ENCODE peak calls at places on chromosomes 5 and 9, in six cellular contexts. One of them, this sample, is unnamed.
A peak's percentile ranks its signal among the peaks of the same experiment; 100 is the strongest.

GRCh38 chr5:135356522-135357318 is 42.3 kb downstream of the MACROH2A1 start:
- DNase-seq in IMR-90: peak; percentile 67
- DNase-seq in HCT116: no peak
- DNase-seq in mesenchymal stem cell: peak; percentile 78
- DNase-seq in fibroblast of lung: peak; percentile 89
- DNase-seq in neuronal stem cell: no peak
- DNase-seq in this sample: peak; percentile 54

GRCh38 chr5:149895416-149896345 is 48.9 kb downstream of the PDE6A start:
- DNase-seq in IMR-90: peak; percentile 10
- DNase-seq in HCT116: no peak
- DNase-seq in mesenchymal stem cell: peak; percentile 41
- DNase-seq in fibroblast of lung: peak; percentile 61
- DNase-seq in neuronal stem cell: no peak
- DNase-seq in this sample: peak; percentile 37

GRCh38 chr9:124457079-124457886 is 7.0 kb downstream of the ADGRD2 start:
- DNase-seq in IMR-90: no peak
- DNase-seq in HCT116: no peak
- DNase-seq in mesenchymal stem cell: no peak
- DNase-seq in fibroblast of lung: no peak
- DNase-seq in neuronal stem cell: no peak
- DNase-seq in this sample: no peak

GRCh38 chr5:892390-893136 is at the start of the genes BRD9 and TRIP13:
- DNase-seq in IMR-90: peak; percentile 64
- DNase-seq in HCT116: peak; percentile 38
- DNase-seq in mesenchymal stem cell: peak; percentile 76
- DNase-seq in fibroblast of lung: peak; percentile 68
- DNase-seq in neuronal stem cell: peak; percentile 66
- DNase-seq in this sample: peak; percentile 52

GRCh38 chr5:5726401-5726800 is 303.9 kb downstream of the ICE1 start:
- DNase-seq in IMR-90: no peak
- DNase-seq in HCT116: no peak
- DNase-seq in mesenchymal stem cell: no peak
- DNase-seq in fibroblast of lung: no peak
- DNase-seq in neuronal stem cell: no peak
- DNase-seq in this sample: no peak

GRCh38 chr9:136853596-136854112 is 1.5 kb downstream of the MAMDC4 start:
- DNase-seq in IMR-90: no peak
- DNase-seq in HCT116: no peak
- DNase-seq in mesenchymal stem cell: no peak
- DNase-seq in fibroblast of lung: no peak
- DNase-seq in neuronal stem cell: no peak
- DNase-seq in this sample: no peak

GRCh38 chr5:148314187-148314586 is 2.0 kb downstream of the SPINK7 start:
- DNase-seq in IMR-90: no peak
- DNase-seq in HCT116: no peak
- DNase-seq in mesenchymal stem cell: no peak
- DNase-seq in fibroblast of lung: no peak
- DNase-seq in neuronal stem cell: no peak
- DNase-seq in this sample: no peak

GRCh38 chr9:116238751-116239340 is 85.3 kb downstream of the PAPPA start:
- DNase-seq in IMR-90: peak; percentile 63
- DNase-seq in HCT116: no peak
- DNase-seq in mesenchymal stem cell: peak; percentile 30
- DNase-seq in fibroblast of lung: no peak
- DNase-seq in neuronal stem cell: no peak
- DNase-seq in this sample: peak; percentile 32

GRCh38 chr5:173689171-173689676 is 72.8 kb upstream of the BOD1 start:
- DNase-seq in IMR-90: no peak
- DNase-seq in HCT116: no peak
- DNase-seq in mesenchymal stem cell: no peak
- DNase-seq in fibroblast of lung: no peak
- DNase-seq in neuronal stem cell: no peak
- DNase-seq in this sample: no peak

GRCh38 chr5:59500014-59500413 is 393.5 kb downstream of the PDE4D start:
- DNase-seq in IMR-90: no peak
- DNase-seq in HCT116: no peak
- DNase-seq in mesenchymal stem cell: no peak
- DNase-seq in fibroblast of lung: peak; percentile 40
- DNase-seq in neuronal stem cell: no peak
- DNase-seq in this sample: no peak
- H3K4me2 ChIP-seq in IMR-90: no peak overlapping the region
- H3K4me2 ChIP-seq in HCT116: no peak overlapping the region
- H3K4me2 ChIP-seq in mesenchymal stem cell: no peak overlapping the region
- H3K4me2 ChIP-seq in fibroblast of lung: no peak overlapping the region
- H3K4me2 ChIP-seq in neuronal stem cell: no peak overlapping the region
- H3K4me2 ChIP-seq in this sample: no peak overlapping the region

DNA sequence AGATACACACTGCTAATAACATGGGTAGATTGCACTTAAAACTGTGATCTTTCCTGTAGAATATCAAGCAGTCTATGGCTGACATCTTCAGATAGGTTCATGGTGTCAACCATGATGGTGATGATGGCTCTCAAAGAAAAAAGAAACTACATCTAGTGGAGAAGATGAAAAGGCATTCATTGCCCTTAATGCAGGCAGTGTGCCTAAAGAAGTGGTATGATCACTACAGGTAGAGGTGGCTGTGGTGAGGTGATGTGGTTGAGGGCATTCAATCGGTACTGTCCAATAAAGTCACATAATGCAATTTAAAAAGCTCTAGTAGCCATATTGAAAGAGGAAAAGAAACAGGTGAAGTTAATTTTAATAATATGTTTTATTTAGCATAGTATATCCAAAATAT is 3.1 kb upstream of the IFNB1 start:
- DNase-seq in IMR-90: no peak
- DNase-seq in HCT116: no peak
- DNase-seq in mesenchymal stem cell: no peak
- DNase-seq in fibroblast of lung: no peak
- DNase-seq in neuronal stem cell: no peak
- DNase-seq in this sample: no peak
- H2AFZ ChIP-seq in IMR-90: no peak overlapping the region
- H2AFZ ChIP-seq in HCT116: no peak overlapping the region
- H2AFZ ChIP-seq in mesenchymal stem cell: no peak overlapping the region
- H2AFZ ChIP-seq in fibroblast of lung: no peak overlapping the region
- H2AFZ ChIP-seq in neuronal stem cell: no peak overlapping the region
- H2AFZ ChIP-seq in this sample: no peak overlapping the region

DNA sequence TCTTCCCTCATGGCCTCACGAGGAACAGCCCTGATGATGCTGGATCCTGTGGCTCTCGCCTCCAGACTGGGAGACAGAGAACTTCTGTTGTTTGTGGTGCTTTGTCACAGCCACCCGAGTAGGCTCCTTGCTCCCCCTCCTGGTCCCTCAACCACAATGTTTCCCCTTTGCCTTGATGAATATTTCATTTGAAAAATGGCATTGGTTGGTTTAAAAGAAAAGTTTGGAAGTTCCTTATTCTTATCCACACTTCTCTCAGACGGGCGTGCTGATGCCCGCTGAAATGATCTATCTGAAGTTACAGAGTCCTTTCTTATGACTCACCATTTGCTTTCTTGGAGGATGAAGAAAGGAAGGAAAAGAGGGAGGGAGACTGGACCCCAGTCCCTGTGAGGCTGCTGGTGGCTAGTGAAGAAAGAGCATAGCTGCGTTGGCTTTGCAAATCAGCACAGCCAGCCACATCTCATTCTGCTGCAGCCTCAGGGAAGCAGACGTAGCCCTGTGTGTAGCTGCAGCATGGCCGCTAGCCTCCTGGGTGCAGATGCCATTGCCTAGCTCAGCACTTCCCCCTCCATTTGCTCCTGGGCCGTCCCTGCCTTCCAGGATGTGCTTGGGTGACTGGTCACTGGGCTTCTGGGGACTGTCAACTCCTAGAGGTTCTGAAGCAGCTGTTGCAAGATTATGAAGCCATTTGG is 185.9 kb downstream of the ERCC6L2 start:
- DNase-seq in IMR-90: peak; percentile 41
- DNase-seq in HCT116: peak; percentile 10
- DNase-seq in mesenchymal stem cell: peak; percentile 79
- DNase-seq in fibroblast of lung: peak; percentile 77
- DNase-seq in neuronal stem cell: no peak
- DNase-seq in this sample: peak; percentile 31
- H3K4me2 ChIP-seq in IMR-90: no peak overlapping the region
- H3K4me2 ChIP-seq in HCT116: no peak overlapping the region
- H3K4me2 ChIP-seq in mesenchymal stem cell: no peak overlapping the region
- H3K4me2 ChIP-seq in fibroblast of lung: no peak overlapping the region
- H3K4me2 ChIP-seq in neuronal stem cell: no peak overlapping the region
- H3K4me2 ChIP-seq in this sample: peak overlapping the region; percentile 2

DNA sequence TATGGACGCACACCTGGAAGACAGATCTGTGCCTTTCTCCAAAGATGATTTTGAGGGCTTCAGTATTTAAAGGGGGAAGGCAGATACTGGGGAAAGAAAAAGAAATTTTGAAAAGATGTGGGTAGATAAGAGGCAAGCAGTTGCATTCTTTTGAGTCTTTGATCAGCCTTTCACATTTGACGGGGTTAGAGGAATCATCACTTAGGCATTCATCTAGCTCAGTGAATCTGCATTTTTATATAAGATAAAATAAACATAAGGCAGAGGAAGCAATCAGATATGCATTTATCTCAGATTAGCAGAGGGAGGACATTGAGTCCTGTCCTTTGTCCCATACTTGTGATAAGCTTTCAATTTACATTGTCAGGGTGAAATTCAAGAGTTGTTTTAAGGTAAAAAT is 243.4 kb upstream of the RAI14 start:
- DNase-seq in IMR-90: peak; percentile 65
- DNase-seq in HCT116: no peak
- DNase-seq in mesenchymal stem cell: no peak
- DNase-seq in fibroblast of lung: peak; percentile 51
- DNase-seq in neuronal stem cell: no peak
- DNase-seq in this sample: peak; percentile 67
- H2AFZ ChIP-seq in IMR-90: peak overlapping the region; percentile 13
- H2AFZ ChIP-seq in HCT116: peak overlapping the region; percentile 75
- H2AFZ ChIP-seq in mesenchymal stem cell: no peak overlapping the region
- H2AFZ ChIP-seq in fibroblast of lung: no peak overlapping the region
- H2AFZ ChIP-seq in neuronal stem cell: no peak overlapping the region
- H2AFZ ChIP-seq in this sample: no peak overlapping the region

GRCh38 chr9:37201581-37201980 is 81.2 kb downstream of the ZCCHC7 start:
- DNase-seq in IMR-90: no peak
- DNase-seq in HCT116: no peak
- DNase-seq in mesenchymal stem cell: no peak
- DNase-seq in fibroblast of lung: no peak
- DNase-seq in neuronal stem cell: no peak
- DNase-seq in this sample: no peak

GRCh38 chr9:37197158-37198033 is 77.0 kb downstream of the ZCCHC7 start:
- DNase-seq in IMR-90: peak; percentile 77
- DNase-seq in HCT116: no peak
- DNase-seq in mesenchymal stem cell: peak; percentile 57
- DNase-seq in fibroblast of lung: peak; percentile 45
- DNase-seq in neuronal stem cell: no peak
- DNase-seq in this sample: no peak

GRCh38 chr9:37198034-37198718 is 77.8 kb downstream of the ZCCHC7 start:
- DNase-seq in IMR-90: no peak
- DNase-seq in HCT116: no peak
- DNase-seq in mesenchymal stem cell: no peak
- DNase-seq in fibroblast of lung: no peak
- DNase-seq in neuronal stem cell: no peak
- DNase-seq in this sample: no peak

GRCh38 chr9:37200572-37201005 is 80.2 kb downstream of the ZCCHC7 start:
- DNase-seq in IMR-90: peak; percentile 70
- DNase-seq in HCT116: no peak
- DNase-seq in mesenchymal stem cell: peak; percentile 61
- DNase-seq in fibroblast of lung: peak; percentile 54
- DNase-seq in neuronal stem cell: no peak
- DNase-seq in this sample: peak; percentile 73

DNA sequence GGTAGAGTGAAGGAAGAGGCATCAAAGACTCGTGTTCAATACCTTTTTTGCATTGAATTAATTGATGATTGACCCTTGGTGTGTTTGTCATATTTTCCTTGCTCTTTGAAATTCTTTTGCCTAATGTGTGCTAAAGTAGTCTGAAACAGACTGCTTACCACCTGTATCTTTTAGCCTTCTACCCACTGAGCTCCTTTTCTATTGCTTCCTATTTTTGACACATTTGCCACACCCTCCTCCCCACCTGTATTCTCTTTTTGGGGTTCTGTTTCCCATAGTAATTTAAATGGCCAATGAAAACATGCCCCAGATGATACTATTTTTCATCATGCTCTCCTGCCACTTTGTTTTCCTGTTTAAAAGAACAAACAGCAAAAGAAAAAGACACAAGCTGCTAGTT is 78.5 kb downstream of the ZCCHC7 start:
- DNase-seq in IMR-90: no peak
- DNase-seq in HCT116: no peak
- DNase-seq in mesenchymal stem cell: no peak
- DNase-seq in fibroblast of lung: no peak
- DNase-seq in neuronal stem cell: no peak
- DNase-seq in this sample: no peak
- H3K4me2 ChIP-seq in IMR-90: no peak overlapping the region
- H3K4me2 ChIP-seq in HCT116: no peak overlapping the region
- H3K4me2 ChIP-seq in mesenchymal stem cell: no peak overlapping the region
- H3K4me2 ChIP-seq in fibroblast of lung: no peak overlapping the region
- H3K4me2 ChIP-seq in neuronal stem cell: no peak overlapping the region
- H3K4me2 ChIP-seq in this sample: no peak overlapping the region

DNA sequence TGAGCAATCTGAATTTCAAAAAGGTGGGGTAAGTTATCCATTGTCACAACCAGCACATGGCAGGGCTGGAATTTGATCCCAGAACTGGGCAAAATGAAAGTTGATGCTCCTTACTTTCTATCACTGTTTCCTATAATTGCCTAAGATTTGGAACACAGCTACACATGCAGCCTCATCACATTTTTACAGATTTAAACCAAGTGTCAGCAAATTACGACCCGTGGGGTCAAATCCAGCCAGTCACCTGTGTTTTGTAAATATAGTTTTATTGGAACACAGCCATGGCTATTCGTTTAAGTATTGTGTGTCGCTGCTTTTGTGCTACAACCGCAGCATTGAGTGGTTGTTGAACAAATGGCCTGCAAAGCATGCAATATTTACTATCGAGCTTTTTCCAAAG is 94.3 kb downstream of the SREK1 start:
- DNase-seq in IMR-90: no peak
- DNase-seq in HCT116: no peak
- DNase-seq in mesenchymal stem cell: no peak
- DNase-seq in fibroblast of lung: no peak
- DNase-seq in neuronal stem cell: no peak
- DNase-seq in this sample: no peak
- H2AFZ ChIP-seq in IMR-90: no peak overlapping the region
- H2AFZ ChIP-seq in HCT116: no peak overlapping the region
- H2AFZ ChIP-seq in mesenchymal stem cell: no peak overlapping the region
- H2AFZ ChIP-seq in fibroblast of lung: no peak overlapping the region
- H2AFZ ChIP-seq in neuronal stem cell: no peak overlapping the region
- H2AFZ ChIP-seq in this sample: no peak overlapping the region

GRCh38 chr5:52727568-52727967 is 60.1 kb upstream of the ITGA1 start:
- DNase-seq in IMR-90: peak; percentile 73
- DNase-seq in HCT116: no peak
- DNase-seq in mesenchymal stem cell: peak; percentile 90
- DNase-seq in fibroblast of lung: peak; percentile 56
- DNase-seq in neuronal stem cell: no peak
- DNase-seq in this sample: peak; percentile 16
- H3K4me2 ChIP-seq in IMR-90: peak overlapping the region; percentile 62
- H3K4me2 ChIP-seq in HCT116: no peak overlapping the region
- H3K4me2 ChIP-seq in mesenchymal stem cell: no peak overlapping the region
- H3K4me2 ChIP-seq in fibroblast of lung: peak overlapping the region; percentile 56
- H3K4me2 ChIP-seq in neuronal stem cell: no peak overlapping the region
- H3K4me2 ChIP-seq in this sample: peak overlapping the region; percentile 37

GRCh38 chr5:84385705-84386104 is 1.0 kb upstream of the EDIL3 start:
- DNase-seq in IMR-90: no peak
- DNase-seq in HCT116: no peak
- DNase-seq in mesenchymal stem cell: peak; percentile 32
- DNase-seq in fibroblast of lung: no peak
- DNase-seq in neuronal stem cell: no peak
- DNase-seq in this sample: no peak
- H2AFZ ChIP-seq in IMR-90: no peak overlapping the region
- H2AFZ ChIP-seq in HCT116: no peak overlapping the region
- H2AFZ ChIP-seq in mesenchymal stem cell: no peak overlapping the region
- H2AFZ ChIP-seq in fibroblast of lung: no peak overlapping the region
- H2AFZ ChIP-seq in neuronal stem cell: no peak overlapping the region
- H2AFZ ChIP-seq in this sample: peak overlapping the region; percentile 6